ENCODE peak calls at places on chromosomes 4 and X, in eight cellular contexts. One of them, this sample, is unnamed.
A peak's percentile ranks its signal among the peaks of the same experiment; 100 is the strongest.

GRCh38 chr4:57344296-57344695 is 234.1 kb upstream of the IGFBP7 start:
- DNase-seq in GM19239: no peak
- DNase-seq in NCI-H446: no peak
- DNase-seq in H54: no peak
- DNase-seq in mammary epithelial cell: no peak
- DNase-seq in NCI-H1092: no peak
- DNase-seq in gastrocnemius medialis: no peak
- DNase-seq in HFF-Myc: no peak
- DNase-seq in this sample: no peak

GRCh38 chr4:41796545-41797210 is 48.2 kb upstream of the PHOX2B start:
- DNase-seq in GM19239: no peak
- DNase-seq in NCI-H446: no peak
- DNase-seq in H54: no peak
- DNase-seq in mammary epithelial cell: no peak
- DNase-seq in NCI-H1092: no peak
- DNase-seq in gastrocnemius medialis: no peak
- DNase-seq in HFF-Myc: no peak
- DNase-seq in this sample: no peak

GRCh38 chr4:120078216-120078615 is 11.6 kb upstream of the MAD2L1 start:
- DNase-seq in GM19239: no peak
- DNase-seq in NCI-H446: no peak
- DNase-seq in H54: no peak
- DNase-seq in mammary epithelial cell: no peak
- DNase-seq in NCI-H1092: no peak
- DNase-seq in gastrocnemius medialis: no peak
- DNase-seq in HFF-Myc: no peak
- DNase-seq in this sample: no peak

GRCh38 chr4:82753725-82754410 is 44.7 kb downstream of the SCD5 start:
- DNase-seq in GM19239: no peak
- DNase-seq in NCI-H446: peak; percentile 63
- DNase-seq in H54: no peak
- DNase-seq in mammary epithelial cell: peak; percentile 66
- DNase-seq in NCI-H1092: no peak
- DNase-seq in gastrocnemius medialis: no peak
- DNase-seq in HFF-Myc: no peak
- DNase-seq in this sample: no peak

GRCh38 chr4:40607224-40607623 is 22.4 kb downstream of the RBM47 start:
- DNase-seq in GM19239: no peak
- DNase-seq in NCI-H446: no peak
- DNase-seq in H54: no peak
- DNase-seq in mammary epithelial cell: no peak
- DNase-seq in NCI-H1092: no peak
- DNase-seq in gastrocnemius medialis: no peak
- DNase-seq in HFF-Myc: no peak
- DNase-seq in this sample: no peak

GRCh38 chr4:159400782-159401712 is 298.2 kb downstream of the RAPGEF2 start:
- DNase-seq in GM19239: no peak
- DNase-seq in NCI-H446: no peak
- DNase-seq in H54: no peak
- DNase-seq in mammary epithelial cell: no peak
- DNase-seq in NCI-H1092: no peak
- DNase-seq in gastrocnemius medialis: no peak
- DNase-seq in HFF-Myc: no peak
- DNase-seq in this sample: no peak

GRCh38 chrX:28586291-28586690 is 955 bp upstream of the IL1RAPL1 start:
- DNase-seq in GM19239: no peak
- DNase-seq in NCI-H446: no peak
- DNase-seq in H54: no peak
- DNase-seq in mammary epithelial cell: no peak
- DNase-seq in NCI-H1092: no peak
- DNase-seq in gastrocnemius medialis: no peak
- DNase-seq in HFF-Myc: no peak
- DNase-seq in this sample: no peak

GRCh38 chr4:81218206-81218605 is 3.2 kb upstream of the PRKG2 start:
- DNase-seq in GM19239: no peak
- DNase-seq in NCI-H446: no peak
- DNase-seq in H54: no peak
- DNase-seq in mammary epithelial cell: no peak
- DNase-seq in NCI-H1092: no peak
- DNase-seq in gastrocnemius medialis: no peak
- DNase-seq in HFF-Myc: no peak
- DNase-seq in this sample: no peak

GRCh38 chr4:78627046-78627965 is 75.7 kb downstream of the ANXA3 start:
- DNase-seq in GM19239: no peak
- DNase-seq in NCI-H446: no peak
- DNase-seq in H54: no peak
- DNase-seq in mammary epithelial cell: peak; percentile 86
- DNase-seq in NCI-H1092: no peak
- DNase-seq in gastrocnemius medialis: no peak
- DNase-seq in HFF-Myc: no peak
- DNase-seq in this sample: no peak

GRCh38 chrX:145630806-145631435 is 186.7 kb upstream of the SLITRK2 start:
- DNase-seq in GM19239: no peak
- DNase-seq in NCI-H446: no peak
- DNase-seq in H54: no peak
- DNase-seq in mammary epithelial cell: no peak
- DNase-seq in NCI-H1092: no peak
- DNase-seq in gastrocnemius medialis: no peak
- DNase-seq in HFF-Myc: no peak
- DNase-seq in this sample: no peak

GRCh38 chrX:75156537-75156945 is 458 bp upstream of the ABCB7 start:
- DNase-seq in GM19239: no peak
- DNase-seq in NCI-H446: no peak
- DNase-seq in H54: no peak
- DNase-seq in mammary epithelial cell: peak; percentile 3
- DNase-seq in NCI-H1092: no peak
- DNase-seq in gastrocnemius medialis: no peak
- DNase-seq in HFF-Myc: no peak
- DNase-seq in this sample: no peak

GRCh38 chrX:154308108-154308946 is 12.7 kb downstream of the TKTL1 start:
- DNase-seq in GM19239: peak; percentile 26
- DNase-seq in NCI-H446: peak; percentile 41
- DNase-seq in H54: peak; percentile 31
- DNase-seq in mammary epithelial cell: peak; percentile 21
- DNase-seq in NCI-H1092: no peak
- DNase-seq in gastrocnemius medialis: peak; percentile 29
- DNase-seq in HFF-Myc: no peak
- DNase-seq in this sample: no peak

GRCh38 chr4:7878323-7878722 is 61.3 kb downstream of the AFAP1 start:
- DNase-seq in GM19239: no peak
- DNase-seq in NCI-H446: no peak
- DNase-seq in H54: no peak
- DNase-seq in mammary epithelial cell: no peak
- DNase-seq in NCI-H1092: no peak
- DNase-seq in gastrocnemius medialis: no peak
- DNase-seq in HFF-Myc: no peak
- DNase-seq in this sample: no peak

GRCh38 chr4:8101213-8101781 is 57.3 kb downstream of the ABLIM2 start:
- DNase-seq in GM19239: no peak
- DNase-seq in NCI-H446: no peak
- DNase-seq in H54: no peak
- DNase-seq in mammary epithelial cell: peak; percentile 23
- DNase-seq in NCI-H1092: no peak
- DNase-seq in gastrocnemius medialis: peak; percentile 100
- DNase-seq in HFF-Myc: no peak
- DNase-seq in this sample: no peak

GRCh38 chrX:129961180-129962083 is 21.0 kb upstream of the BCORL1 start:
- DNase-seq in GM19239: no peak
- DNase-seq in NCI-H446: no peak
- DNase-seq in H54: peak; percentile 75
- DNase-seq in mammary epithelial cell: peak; percentile 44
- DNase-seq in NCI-H1092: no peak
- DNase-seq in gastrocnemius medialis: no peak
- DNase-seq in HFF-Myc: no peak
- DNase-seq in this sample: peak; percentile 38

GRCh38 chrX:72366746-72367145 is 61.0 kb upstream of the CITED1 start:
- DNase-seq in GM19239: no peak
- DNase-seq in NCI-H446: no peak
- DNase-seq in H54: no peak
- DNase-seq in mammary epithelial cell: no peak
- DNase-seq in NCI-H1092: no peak
- DNase-seq in gastrocnemius medialis: no peak
- DNase-seq in HFF-Myc: no peak
- DNase-seq in this sample: no peak

GRCh38 chr4:113738251-113738650 is 23.3 kb downstream of the CAMK2D start:
- DNase-seq in GM19239: no peak
- DNase-seq in NCI-H446: no peak
- DNase-seq in H54: no peak
- DNase-seq in mammary epithelial cell: peak; percentile 36
- DNase-seq in NCI-H1092: peak; percentile 26
- DNase-seq in gastrocnemius medialis: no peak
- DNase-seq in HFF-Myc: no peak
- DNase-seq in this sample: no peak

GRCh38 chrX:96719161-96719875 is 34.7 kb downstream of the DIAPH2 start:
- DNase-seq in GM19239: no peak
- DNase-seq in NCI-H446: no peak
- DNase-seq in H54: no peak
- DNase-seq in mammary epithelial cell: no peak
- DNase-seq in NCI-H1092: no peak
- DNase-seq in gastrocnemius medialis: no peak
- DNase-seq in HFF-Myc: no peak
- DNase-seq in this sample: no peak

This sample was measured in GF-D8.